ENCODE peak calls at places on chromosome 1, in eight cellular contexts. A, Z, S, B, J, Y, K and C are unnamed samples.
A peak's percentile ranks its signal among the peaks of the same experiment; 100 is the strongest.

GRCh38 chr1:160681067-160681890 is 30.3 kb downstream of the CD48 start:
- DNase-seq in B (peak; percentile 74), J (no peak), Z (peak; percentile 87), A (no peak), S (peak; percentile 62), Y (peak; percentile 58), K (no peak), C (peak; percentile 85)

GRCh38 chr1:78419309-78419708 is 71.5 kb upstream of the PTGFR start:
- DNase-seq in Z (no peak), J (no peak), Y (peak; percentile 77), K (peak; percentile 55), B (no peak), A (no peak), S (no peak), C (peak; percentile 13)

GRCh38 chr1:243496173-243496553 is 240.3 kb downstream of the SDCCAG8 start:
- DNase-seq in J (no peak), A (no peak), S (no peak), B (no peak), Z (no peak), K (peak; percentile 25), Y (no peak), C (no peak)

GRCh38 chr1:30768830-30769718 is 11.5 kb upstream of the LAPTM5 start:
- DNase-seq in S (no peak), J (no peak), Z (no peak), B (no peak), Y (no peak), A (no peak), K (no peak), C (no peak)

GRCh38 chr1:17605582-17606344 is 66.3 kb downstream of the ARHGEF10L start:
- DNase-seq in J (no peak), A (no peak), B (no peak), Y (no peak), S (no peak), K (peak; percentile 49), Z (no peak), C (no peak)

GRCh38 chr1:152926091-152926490 is 17.7 kb downstream of the IVL start:
- DNase-seq in Z (no peak), J (no peak), Y (peak; percentile 57), A (no peak), B (no peak), S (no peak), K (peak; percentile 22), C (peak; percentile 82)

GRCh38 chr1:43622471-43622870 is 27.5 kb upstream of the KDM4A start:
- DNase-seq in A (no peak), K (no peak), B (no peak), J (no peak), Z (no peak), Y (no peak), S (no peak), C (no peak)

GRCh38 chr1:50820545-50820944 is 139.5 kb downstream of the FAF1 start:
- DNase-seq in Y (no peak), B (no peak), K (no peak), S (no peak), J (no peak), Z (no peak), A (no peak), C (no peak)

GRCh38 chr1:89659322-89660061 is 26.6 kb downstream of the LRRC8C start:
- DNase-seq in J (no peak), Y (no peak), Z (no peak), B (no peak), A (no peak), S (no peak), K (no peak), C (no peak)

GRCh38 chr1:86200901-86201300 is 44.3 kb upstream of the COL24A1 start:
- DNase-seq in Y (no peak), J (no peak), Z (no peak), S (no peak), A (no peak), B (no peak), K (no peak), C (peak; percentile 27)

GRCh38 chr1:15313012-15313411 is 66.0 kb downstream of the FHAD1 start:
- DNase-seq in J (no peak), S (no peak), Z (no peak), Y (no peak), A (no peak), B (no peak), K (no peak), C (no peak)

GRCh38 chr1:85091647-85092295 is 43.5 kb upstream of the MCOLN3 start:
- DNase-seq in A (no peak), K (no peak), B (no peak), S (no peak), J (no peak), Z (no peak), Y (no peak), C (peak; percentile 39)

GRCh38 chr1:221829327-221830011 is 87.6 kb upstream of the DUSP10 start:
- DNase-seq in Y (peak; percentile 93), K (peak; percentile 82), J (no peak), Z (peak; percentile 33), A (no peak), S (no peak), B (no peak), C (peak; percentile 96)

GRCh38 chr1:204754821-204755220 is 69.3 kb upstream of the LRRN2 start:
- DNase-seq in K (no peak), Z (no peak), S (no peak), Y (no peak), B (no peak), J (no peak), A (no peak), C (no peak)

GRCh38 chr1:28115267-28115666 is 26.9 kb upstream of the EYA3 start:
- DNase-seq in K (peak; percentile 30), Y (no peak), J (no peak), Z (peak; percentile 23), B (peak; percentile 56), S (no peak), A (no peak), C (no peak)